ENCODE peak calls at places on chromosomes 5 and 9, in ten cellular contexts. B is cardiac fibroblast, L is progenitor cell of endocrine pancreas, I is right lobe of liver, S is GM13976, Q is GM06990, F is PC-9, X is osteocyte, T is left ventricle myocardium inferior, R is MCF 10A. M is an unnamed sample.

GRCh38 chr9:1869843-1870242 is 145.3 kb upstream of the SMARCA2 start:
- DNase-seq in B (peak), L (peak), I (no peak), S (peak), Q (peak), F (peak), X (no peak), T (no peak), R (peak), M (no peak)

GRCh38 chr9:79362100-79363081 is 209.4 kb upstream of the TLE4 start:
- DNase-seq in B (peak), L (no peak), I (no peak), S (no peak), Q (no peak), F (peak), X (no peak), T (no peak), R (peak), M (no peak)

GRCh38 chr5:116084891-116085715 is at the start of gene COMMD10:
- DNase-seq in B (peak), L (peak), I (peak), S (peak), Q (peak), F (peak), X (peak), T (peak), R (peak), M (peak)

GRCh38 chr9:37371565-37372464 is 50.7 kb upstream of the GRHPR start:
- DNase-seq in B (peak), L (no peak), I (no peak), S (no peak), Q (peak), F (no peak), X (no peak), T (no peak), R (peak), M (peak)

GRCh38 chr5:166961938-166962337 is 1329.5 kb upstream of the WWC1 start:
- DNase-seq in B (no peak), L (no peak), I (no peak), S (no peak), Q (no peak), F (no peak), X (no peak), T (no peak), R (no peak), M (no peak)

GRCh38 chr5:72041643-72042042 is 65.6 kb upstream of the MAP1B start:
- DNase-seq in B (no peak), L (no peak), I (no peak), S (no peak), Q (no peak), F (no peak), X (no peak), T (no peak), R (no peak), M (no peak)

GRCh38 chr5:7391215-7391614 is 4.7 kb upstream of the ADCY2 start:
- DNase-seq in B (no peak), L (peak), I (no peak), S (no peak), Q (no peak), F (no peak), X (no peak), T (no peak), R (no peak), M (no peak)

GRCh38 chr5:40405230-40405629 is 274.5 kb upstream of the PTGER4 start:
- DNase-seq in B (peak), L (no peak), I (no peak), S (no peak), Q (no peak), F (no peak), X (no peak), T (no peak), R (peak), M (no peak)

GRCh38 chr5:94857119-94857518 is 238.7 kb downstream of the SLF1 start:
- DNase-seq in B (no peak), L (no peak), I (no peak), S (no peak), Q (no peak), F (no peak), X (no peak), T (no peak), R (no peak), M (no peak)

GRCh38 chr5:52620315-52620714 is 167.4 kb upstream of the ITGA1 start:
- DNase-seq in B (no peak), L (no peak), I (no peak), S (no peak), Q (no peak), F (no peak), X (no peak), T (no peak), R (no peak), M (no peak)

GRCh38 chr5:73312872-73313510 is 135.6 kb downstream of the FOXD1 start:
- DNase-seq in B (peak), L (no peak), I (no peak), S (no peak), Q (no peak), F (no peak), X (no peak), T (no peak), R (no peak), M (no peak)
- TF ChIP-seq CTCF in B (no peak), L (no peak), I (no peak), S (no peak), Q (no peak), F (no peak), X (no peak), T (no peak), R (no peak), M (no peak)

GRCh38 chr5:41707853-41708603 is 162.2 kb downstream of the OXCT1 start:
- DNase-seq in B (peak), L (no peak), I (no peak), S (peak), Q (no peak), F (no peak), X (no peak), T (no peak), R (peak), M (no peak)
- TF ChIP-seq CTCF in B (peak), L (no peak), I (no peak), S (peak), Q (peak), F (peak), X (peak), T (peak), R (peak), M (no peak)

GRCh38 chr9:123365287-123365880 is 9.4 kb downstream of the CRB2 start:
- DNase-seq in B (no peak), L (no peak), I (no peak), S (no peak), Q (no peak), F (no peak), X (no peak), T (no peak), R (no peak), M (no peak)
- TF ChIP-seq CTCF in B (peak), L (peak), I (no peak), S (no peak), Q (peak), F (peak), X (no peak), T (no peak), R (peak), M (no peak)

DNA sequence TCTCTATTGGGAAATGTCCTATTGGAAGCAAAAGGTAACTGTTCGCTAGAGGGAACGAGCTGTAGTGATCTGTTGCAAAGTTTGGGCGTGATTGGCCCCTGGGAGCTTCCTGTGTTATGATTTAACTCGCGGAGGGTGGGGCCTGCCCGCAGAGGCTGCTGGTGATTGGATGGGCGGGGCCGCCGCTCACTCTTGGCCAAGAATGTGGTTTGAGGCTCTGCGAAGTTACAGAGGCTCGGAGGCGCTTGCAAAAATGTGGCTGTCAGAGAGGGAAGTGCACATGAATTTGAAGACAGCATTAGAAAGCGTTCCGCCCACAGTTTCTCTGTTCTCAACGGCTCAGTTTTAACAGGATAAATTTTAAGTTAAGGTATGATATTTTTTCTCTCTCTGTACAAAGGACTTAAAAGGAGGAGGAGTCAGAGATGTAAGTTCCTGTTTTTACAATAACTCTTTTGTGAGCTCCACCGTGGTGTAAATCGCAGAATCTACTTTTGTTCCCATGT is 46.9 kb downstream of the CNTRL start:
- DNase-seq in B (peak), L (peak), I (peak), S (peak), Q (peak), F (peak), X (peak), T (peak), R (peak), M (peak)
- TF ChIP-seq CTCF in B (peak), L (peak), I (peak), S (peak), Q (no peak), F (no peak), X (peak), T (peak), R (no peak), M (no peak)

M was measured in activated B cell treated with CpG ODN at 0.5 μM for 24 hours.